ENCODE peak calls at places on chromosomes 2 and 18, in seven cellular contexts. N is SHP77, H is gastrocnemius medialis, O is cardiac septum, E is RCC 7860, V is dermis microvascular lymphatic vessel endothelial cell, A is NCI-H774. T is an unnamed sample.

GRCh38 chr2:29014331-29014730 is 33.2 kb downstream of the TOGARAM2 start:
- DNase-seq in O (no peak), V (no peak), E (no peak), H (no peak), A (no peak), N (no peak), T (no peak)

GRCh38 chr2:46073540-46074018 is 223.6 kb upstream of the EPAS1 start:
- DNase-seq in H (no peak), A (no peak), E (peak), O (no peak), N (peak), V (peak), T (no peak)

GRCh38 chr2:161474920-161475319 is 58.8 kb downstream of the TBR1 start:
- DNase-seq in V (no peak), N (no peak), O (no peak), H (no peak), E (no peak), A (no peak), T (no peak)

GRCh38 chr2:166031054-166031453 is 77.5 kb upstream of the TTC21B start:
- DNase-seq in H (no peak), E (no peak), V (no peak), O (no peak), A (no peak), N (no peak), T (no peak)

GRCh38 chr2:204842731-204843490 is 297.6 kb downstream of the PARD3B start:
- DNase-seq in A (no peak), E (peak), O (no peak), N (no peak), V (peak), H (peak), T (no peak)

GRCh38 chr2:209976698-209977385 is 25.6 kb upstream of the RPE start:
- DNase-seq in V (no peak), O (no peak), H (no peak), A (no peak), E (no peak), N (no peak), T (no peak)

GRCh38 chr2:147382322-147382948 is 462.4 kb upstream of the ACVR2A start:
- DNase-seq in N (peak), O (no peak), A (peak), E (no peak), V (no peak), H (no peak), T (no peak)

GRCh38 chr18:79525556-79526467 is 130.1 kb downstream of the NFATC1 start:
- DNase-seq in V (peak), E (no peak), O (peak), N (no peak), A (no peak), H (no peak), T (peak)

GRCh38 chr2:57460875-57461274 is 585.7 kb upstream of the VRK2 start:
- DNase-seq in V (no peak), N (no peak), A (no peak), O (no peak), H (no peak), E (no peak), T (no peak)

GRCh38 chr2:54073796-54074195 is 41.6 kb upstream of the ACYP2 start:
- DNase-seq in A (no peak), O (no peak), E (peak), V (peak), N (no peak), H (no peak), T (no peak)

GRCh38 chr18:457120-457519 is 43.4 kb downstream of the COLEC12 start:
- DNase-seq in H (peak), O (peak), N (peak), E (no peak), V (peak), A (no peak), T (peak)

GRCh38 chr2:35973132-35973736 is 382.3 kb upstream of the CRIM1 start:
- DNase-seq in H (no peak), O (no peak), N (peak), E (peak), V (peak), A (peak), T (no peak)

GRCh38 chr2:239700946-239701345 is 300.1 kb upstream of the HDAC4 start:
- DNase-seq in N (no peak), V (no peak), O (no peak), A (no peak), E (no peak), H (no peak), T (no peak)

GRCh38 chr2:20428717-20429490 is 18.0 kb upstream of the RHOB start:
- DNase-seq in O (no peak), A (no peak), E (no peak), H (no peak), V (no peak), N (no peak), T (peak)

GRCh38 chr18:74065366-74065765 is 82.3 kb downstream of the FBXO15 start:
- DNase-seq in A (no peak), N (no peak), H (no peak), O (no peak), V (no peak), E (no peak), T (no peak)

GRCh38 chr2:232420463-232421188 is 14.0 kb downstream of the ALPG start:
- DNase-seq in O (peak), E (no peak), N (peak), A (peak), V (no peak), H (no peak), T (no peak)

GRCh38 chr2:152790883-152791282 is 72.5 kb downstream of the ARL6IP6 start:
- DNase-seq in N (no peak), V (no peak), O (no peak), A (no peak), E (no peak), H (no peak), T (no peak)

GRCh38 chr2:167478196-167478595 is 589.9 kb downstream of the XIRP2 start:
- DNase-seq in E (no peak), A (no peak), H (no peak), V (no peak), N (no peak), O (no peak), T (no peak)

GRCh38 chr2:19119326-19120001 is 239.0 kb downstream of the OSR1 start:
- DNase-seq in A (no peak), V (no peak), H (no peak), O (no peak), E (no peak), N (no peak), T (no peak)

GRCh38 chr18:23838801-23839366 is 149.6 kb downstream of the LAMA3 start:
- DNase-seq in A (no peak), N (no peak), V (peak), O (no peak), H (no peak), E (no peak), T (no peak)

GRCh38 chr2:62287335-62287734 is 91.4 kb downstream of the B3GNT2 start:
- DNase-seq in V (no peak), N (no peak), A (no peak), H (no peak), O (no peak), E (no peak), T (no peak)

GRCh38 chr18:29174891-29175290 is 998.0 kb upstream of the CDH2 start:
- DNase-seq in A (no peak), H (no peak), O (no peak), E (no peak), N (no peak), V (no peak), T (no peak)

GRCh38 chr2:20609349-20609994 is 41.4 kb downstream of the HS1BP3 start:
- DNase-seq in A (no peak), N (peak), E (no peak), V (peak), O (peak), H (no peak), T (peak)

GRCh38 chr2:241771286-241772062 is 5.1 kb upstream of the GAL3ST2 start:
- DNase-seq in V (no peak), H (no peak), N (no peak), A (no peak), O (peak), E (no peak), T (peak)

GRCh38 chr2:200239216-200239615 is 67.3 kb upstream of the SPATS2L start:
- DNase-seq in O (no peak), N (no peak), V (no peak), H (no peak), E (no peak), A (no peak), T (no peak)

GRCh38 chr2:96977631-96978195 is 8.7 kb downstream of the FAM178B start:
- DNase-seq in H (no peak), O (no peak), V (no peak), N (no peak), E (peak), A (no peak), T (no peak)

GRCh38 chr2:10909050-10909995 is 2.4 kb upstream of the KCNF1 start:
- DNase-seq in V (peak), O (peak), H (no peak), E (no peak), A (peak), N (peak), T (no peak)